ENCODE peak calls at places on chromosomes 6 and 20, in five cellular contexts. One of them, this sample, is unnamed.

GRCh38 chr6:136137008-136137689 is 113.0 kb downstream of the MTFR2 start:
- DNase-seq in HepG2: peak
- DNase-seq in GM12878: no peak
- DNase-seq in H1: no peak
- DNase-seq in K562: no peak
- DNase-seq in this sample: peak

GRCh38 chr6:54125493-54125892 is 14.2 kb downstream of the MLIP start:
- DNase-seq in HepG2: no peak
- DNase-seq in GM12878: no peak
- DNase-seq in H1: no peak
- DNase-seq in K562: no peak
- DNase-seq in this sample: no peak

GRCh38 chr6:136774228-136775041 is 17.8 kb downstream of the MAP3K5 start:
- DNase-seq in HepG2: no peak
- DNase-seq in GM12878: no peak
- DNase-seq in H1: no peak
- DNase-seq in K562: no peak
- DNase-seq in this sample: no peak

GRCh38 chr20:18840248-18840645 is 26.7 kb downstream of the SCP2D1 start:
- DNase-seq in HepG2: no peak
- DNase-seq in GM12878: no peak
- DNase-seq in H1: no peak
- DNase-seq in K562: no peak
- DNase-seq in this sample: no peak

GRCh38 chr6:108211676-108212075 is 45.9 kb downstream of the NR2E1 start:
- DNase-seq in HepG2: no peak
- DNase-seq in GM12878: no peak
- DNase-seq in H1: no peak
- DNase-seq in K562: no peak
- DNase-seq in this sample: no peak

GRCh38 chr6:100427452-100427851 is 37.3 kb downstream of the SIM1 start:
- DNase-seq in HepG2: no peak
- DNase-seq in GM12878: no peak
- DNase-seq in H1: no peak
- DNase-seq in K562: no peak
- DNase-seq in this sample: no peak

GRCh38 chr6:69795469-69796080 is 1.2 kb downstream of the LMBRD1 start:
- DNase-seq in HepG2: no peak
- DNase-seq in GM12878: no peak
- DNase-seq in H1: no peak
- DNase-seq in K562: no peak
- DNase-seq in this sample: no peak

GRCh38 chr6:41846666-41847237 is 48.4 kb downstream of the USP49 start:
- DNase-seq in HepG2: peak
- DNase-seq in GM12878: peak
- DNase-seq in H1: peak
- DNase-seq in K562: peak
- DNase-seq in this sample: peak

GRCh38 chr6:18263561-18264337 is 581 bp downstream of the DEK start:
- DNase-seq in HepG2: no peak
- DNase-seq in GM12878: no peak
- DNase-seq in H1: peak
- DNase-seq in K562: peak
- DNase-seq in this sample: no peak

GRCh38 chr20:53668981-53669380 is 75.3 kb upstream of the ZNF217 start:
- DNase-seq in HepG2: no peak
- DNase-seq in GM12878: no peak
- DNase-seq in H1: no peak
- DNase-seq in K562: no peak
- DNase-seq in this sample: no peak

GRCh38 chr6:113457156-113457555 is 400.0 kb upstream of the MARCKS start:
- DNase-seq in HepG2: no peak
- DNase-seq in GM12878: no peak
- DNase-seq in H1: no peak
- DNase-seq in K562: no peak
- DNase-seq in this sample: no peak

GRCh38 chr6:36666726-36667591 is 11.6 kb upstream of the CDKN1A start:
- DNase-seq in HepG2: peak
- DNase-seq in GM12878: peak
- DNase-seq in H1: peak
- DNase-seq in K562: no peak
- DNase-seq in this sample: peak

GRCh38 chr6:149028767-149029405 is 282.1 kb downstream of the UST start:
- DNase-seq in HepG2: peak
- DNase-seq in GM12878: peak
- DNase-seq in H1: no peak
- DNase-seq in K562: peak
- DNase-seq in this sample: peak

GRCh38 chr6:156767603-156768467 is 9.3 kb upstream of the ARID1B start:
- DNase-seq in HepG2: no peak
- DNase-seq in GM12878: peak
- DNase-seq in H1: no peak
- DNase-seq in K562: no peak
- DNase-seq in this sample: no peak

DNA sequence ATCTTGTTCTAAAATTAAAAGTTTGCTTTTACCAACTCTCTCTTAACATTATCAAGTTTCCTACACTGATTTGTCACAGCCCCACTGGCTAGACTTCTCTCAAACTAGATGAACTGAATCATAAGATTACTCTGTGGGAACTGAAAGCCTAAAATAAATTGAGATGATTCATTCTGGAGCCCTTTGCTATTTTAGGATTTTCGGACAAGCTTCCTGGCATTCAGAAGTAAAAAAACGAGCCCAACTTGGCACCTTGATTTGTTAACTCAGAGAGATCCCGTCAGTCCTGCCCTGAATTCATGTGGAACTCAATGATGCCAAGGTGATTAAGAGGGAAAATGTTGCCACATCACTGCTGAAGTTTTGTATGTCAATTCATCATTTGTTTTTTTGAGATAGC is 122.0 kb upstream of the NRSN1 start:
- DNase-seq in HepG2: no peak
- DNase-seq in GM12878: no peak
- DNase-seq in H1: no peak
- DNase-seq in K562: no peak
- DNase-seq in this sample: no peak
- TF ChIP-seq JUND in HepG2: no peak
- TF ChIP-seq JUND in GM12878: no peak
- TF ChIP-seq JUND in H1: no peak
- TF ChIP-seq JUND in K562: no peak
- TF ChIP-seq JUND in this sample: no peak

GRCh38 chr20:33466303-33466646 is 22.7 kb upstream of the SNTA1 start:
- DNase-seq in HepG2: no peak
- DNase-seq in GM12878: no peak
- DNase-seq in H1: no peak
- DNase-seq in K562: no peak
- DNase-seq in this sample: no peak

GRCh38 chr20:33459599-33459998 is 16.0 kb upstream of the SNTA1 start:
- DNase-seq in HepG2: no peak
- DNase-seq in GM12878: no peak
- DNase-seq in H1: no peak
- DNase-seq in K562: no peak
- DNase-seq in this sample: no peak

GRCh38 chr20:33463332-33464101 is 20.0 kb upstream of the SNTA1 start:
- DNase-seq in HepG2: no peak
- DNase-seq in GM12878: no peak
- DNase-seq in H1: no peak
- DNase-seq in K562: no peak
- DNase-seq in this sample: no peak

GRCh38 chr20:33465536-33466302 is 22.2 kb upstream of the SNTA1 start:
- DNase-seq in HepG2: peak
- DNase-seq in GM12878: no peak
- DNase-seq in H1: no peak
- DNase-seq in K562: no peak
- DNase-seq in this sample: no peak

GRCh38 chr20:33460711-33461110 is 17.1 kb upstream of the SNTA1 start:
- DNase-seq in HepG2: no peak
- DNase-seq in GM12878: no peak
- DNase-seq in H1: no peak
- DNase-seq in K562: no peak
- DNase-seq in this sample: no peak
- TF ChIP-seq ZNF274 in HepG2: no peak
- TF ChIP-seq ZNF274 in GM12878: no peak
- TF ChIP-seq ZNF274 in H1: no peak
- TF ChIP-seq ZNF274 in K562: no peak
- TF ChIP-seq ZNF274 in this sample: no peak

DNA sequence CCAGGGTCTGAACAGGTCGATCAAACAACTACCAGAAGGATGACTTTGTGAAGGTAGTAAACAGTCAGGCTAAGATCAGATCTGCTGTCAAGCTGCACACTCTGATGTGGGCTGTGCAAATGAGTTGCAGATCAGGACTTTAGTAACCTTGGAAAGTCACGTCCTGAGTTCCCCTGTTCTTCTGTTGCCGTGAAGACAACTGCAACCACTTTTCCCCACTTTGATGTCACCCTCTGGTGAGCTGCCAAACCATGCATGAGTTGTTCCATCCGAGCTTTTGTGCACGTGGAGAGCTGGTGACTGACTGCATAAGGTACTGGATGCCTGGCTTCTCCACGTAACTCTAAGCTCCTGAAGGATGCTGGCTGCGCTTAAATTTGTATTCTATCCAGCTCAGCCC is 111.0 kb downstream of the CD83 start:
- DNase-seq in HepG2: no peak
- DNase-seq in GM12878: no peak
- DNase-seq in H1: no peak
- DNase-seq in K562: no peak
- DNase-seq in this sample: no peak
- TF ChIP-seq JUND in HepG2: no peak
- TF ChIP-seq JUND in GM12878: no peak
- TF ChIP-seq JUND in H1: no peak
- TF ChIP-seq JUND in K562: no peak
- TF ChIP-seq JUND in this sample: no peak

DNA sequence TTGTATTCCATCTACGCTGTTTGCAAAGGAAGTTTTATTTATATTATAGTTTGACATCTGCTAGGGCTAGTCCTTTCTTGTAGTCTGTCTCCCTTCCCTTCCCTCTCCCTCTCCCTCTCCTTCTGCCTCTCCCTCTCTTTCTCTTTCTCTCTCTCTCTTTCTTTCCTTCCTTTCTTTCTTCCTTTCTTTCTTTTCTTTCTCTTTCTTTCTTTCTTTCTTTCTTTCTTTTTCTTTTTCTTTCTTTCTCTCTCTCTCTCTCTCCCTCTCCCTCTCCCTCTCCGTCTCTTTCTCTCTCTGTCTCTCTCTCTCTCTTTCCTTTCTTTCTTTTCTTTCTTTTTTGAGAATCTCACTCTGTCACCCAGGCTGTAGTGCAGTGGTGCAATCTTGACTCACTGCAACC is 137.8 kb downstream of the CDKAL1 start:
- DNase-seq in HepG2: no peak
- DNase-seq in GM12878: no peak
- DNase-seq in H1: no peak
- DNase-seq in K562: no peak
- DNase-seq in this sample: no peak
- TF ChIP-seq ZNF274 in HepG2: no peak
- TF ChIP-seq ZNF274 in GM12878: no peak
- TF ChIP-seq ZNF274 in H1: no peak
- TF ChIP-seq ZNF274 in K562: no peak
- TF ChIP-seq ZNF274 in this sample: no peak

GRCh38 chr6:159943101-159943632 is 25.7 kb upstream of the IGF2R start:
- DNase-seq in HepG2: peak
- DNase-seq in GM12878: no peak
- DNase-seq in H1: no peak
- DNase-seq in K562: no peak
- DNase-seq in this sample: no peak
- TF ChIP-seq JUND in HepG2: no peak
- TF ChIP-seq JUND in GM12878: no peak
- TF ChIP-seq JUND in H1: no peak
- TF ChIP-seq JUND in K562: no peak
- TF ChIP-seq JUND in this sample: no peak

DNA sequence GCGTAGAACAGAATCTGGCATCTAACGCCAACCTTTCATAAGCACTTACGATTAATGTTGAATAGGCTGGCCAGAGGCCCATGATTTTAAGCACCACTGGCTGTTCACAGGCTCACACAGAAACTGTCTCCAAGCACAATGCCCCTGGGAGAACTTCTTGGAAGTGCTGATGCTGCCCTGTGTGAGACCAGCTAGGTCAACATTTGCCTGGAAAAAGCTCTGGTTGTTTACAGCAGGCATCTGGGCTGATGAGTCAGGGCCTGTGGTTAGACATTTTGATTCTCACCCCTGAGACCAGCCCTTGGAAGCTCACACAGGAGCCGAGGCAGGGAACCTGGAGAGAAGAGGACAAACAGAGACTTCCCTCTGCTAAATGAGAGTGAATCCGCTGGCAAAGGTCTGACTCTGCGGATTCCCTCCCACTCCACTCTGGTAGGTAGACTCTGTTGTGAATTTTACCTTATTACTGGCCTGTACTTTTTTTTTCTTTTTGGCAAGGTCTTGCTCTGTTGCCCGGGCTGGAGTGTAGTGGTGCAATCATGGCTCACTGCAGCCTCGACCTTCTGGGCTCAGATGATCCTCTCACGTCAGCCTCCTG is 6.8 kb upstream of the SULF2 start:
- DNase-seq in HepG2: no peak
- DNase-seq in GM12878: no peak
- DNase-seq in H1: no peak
- DNase-seq in K562: no peak
- DNase-seq in this sample: no peak
- TF ChIP-seq ZNF274 in HepG2: no peak
- TF ChIP-seq ZNF274 in GM12878: no peak
- TF ChIP-seq ZNF274 in H1: no peak
- TF ChIP-seq ZNF274 in K562: no peak
- TF ChIP-seq ZNF274 in this sample: no peak

This sample was measured in HCT116.